ENCODE peak calls at places on chromosomes 2 and 18, in four cellular contexts. One of them, this sample, is unnamed.

GRCh38 chr2:136052374-136053362 is 65.3 kb downstream of the CXCR4 start:
- DNase-seq in CD8-positive, alpha-beta memory T cell: no peak
- DNase-seq in Right ventricle myocardium superior: no peak
- DNase-seq in KBM-7: no peak
- DNase-seq in this sample: no peak

GRCh38 chr2:196515041-196515440 is 124.5 kb upstream of the CCDC150 start:
- DNase-seq in CD8-positive, alpha-beta memory T cell: no peak
- DNase-seq in KBM-7: no peak
- DNase-seq in Right ventricle myocardium superior: peak
- DNase-seq in this sample: no peak

GRCh38 chr2:30236591-30237245 is 5.4 kb downstream of the LBH start:
- DNase-seq in Right ventricle myocardium superior: peak
- DNase-seq in KBM-7: no peak
- DNase-seq in CD8-positive, alpha-beta memory T cell: no peak
- DNase-seq in this sample: no peak

GRCh38 chr2:36329251-36329650 is 26.3 kb upstream of the CRIM1 start:
- DNase-seq in CD8-positive, alpha-beta memory T cell: no peak
- DNase-seq in Right ventricle myocardium superior: no peak
- DNase-seq in KBM-7: no peak
- DNase-seq in this sample: no peak

GRCh38 chr2:224381913-224382647 is 19.8 kb downstream of the FAM124B start:
- DNase-seq in Right ventricle myocardium superior: no peak
- DNase-seq in KBM-7: no peak
- DNase-seq in CD8-positive, alpha-beta memory T cell: no peak
- DNase-seq in this sample: no peak

GRCh38 chr18:3525870-3526420 is 76.0 kb downstream of the TGIF1 start:
- DNase-seq in Right ventricle myocardium superior: no peak
- DNase-seq in KBM-7: peak
- DNase-seq in CD8-positive, alpha-beta memory T cell: peak
- DNase-seq in this sample: peak

GRCh38 chr18:8615397-8616025 is 6.3 kb downstream of the RAB12 start:
- DNase-seq in KBM-7: peak
- DNase-seq in CD8-positive, alpha-beta memory T cell: no peak
- DNase-seq in Right ventricle myocardium superior: no peak
- DNase-seq in this sample: no peak

GRCh38 chr2:25215948-25216679 is 47.7 kb upstream of the POMC start:
- DNase-seq in KBM-7: peak
- DNase-seq in Right ventricle myocardium superior: peak
- DNase-seq in CD8-positive, alpha-beta memory T cell: peak
- DNase-seq in this sample: peak

GRCh38 chr18:53421869-53422268 is 802.6 kb downstream of the MBD2 start:
- DNase-seq in CD8-positive, alpha-beta memory T cell: no peak
- DNase-seq in Right ventricle myocardium superior: no peak
- DNase-seq in KBM-7: no peak
- DNase-seq in this sample: no peak

GRCh38 chr2:16623046-16623445 is 42.6 kb downstream of the CYRIA start:
- DNase-seq in CD8-positive, alpha-beta memory T cell: no peak
- DNase-seq in Right ventricle myocardium superior: no peak
- DNase-seq in KBM-7: no peak
- DNase-seq in this sample: no peak

GRCh38 chr2:114769110-114769509 is 326.7 kb downstream of the DPP10 start:
- DNase-seq in KBM-7: no peak
- DNase-seq in Right ventricle myocardium superior: no peak
- DNase-seq in CD8-positive, alpha-beta memory T cell: no peak
- DNase-seq in this sample: no peak

GRCh38 chr2:127517465-127517864 is 8.8 kb downstream of the IWS1 start:
- DNase-seq in Right ventricle myocardium superior: no peak
- DNase-seq in KBM-7: no peak
- DNase-seq in CD8-positive, alpha-beta memory T cell: no peak
- DNase-seq in this sample: no peak

GRCh38 chr18:70981400-70982140 is 692.7 kb downstream of the SOCS6 start:
- DNase-seq in Right ventricle myocardium superior: no peak
- DNase-seq in KBM-7: no peak
- DNase-seq in CD8-positive, alpha-beta memory T cell: no peak
- DNase-seq in this sample: no peak

GRCh38 chr2:64787698-64788097 is 134.0 kb upstream of the SERTAD2 start:
- DNase-seq in Right ventricle myocardium superior: no peak
- DNase-seq in KBM-7: no peak
- DNase-seq in CD8-positive, alpha-beta memory T cell: no peak
- DNase-seq in this sample: no peak

GRCh38 chr2:77937366-77937765 is 415.2 kb upstream of the LRRTM4 start:
- DNase-seq in KBM-7: no peak
- DNase-seq in Right ventricle myocardium superior: no peak
- DNase-seq in CD8-positive, alpha-beta memory T cell: no peak
- DNase-seq in this sample: no peak

GRCh38 chr2:1823187-1824169 is 79.2 kb upstream of the PXDN start:
- DNase-seq in CD8-positive, alpha-beta memory T cell: no peak
- DNase-seq in Right ventricle myocardium superior: no peak
- DNase-seq in KBM-7: no peak
- DNase-seq in this sample: no peak

GRCh38 chr18:79400591-79401381 is 5.1 kb downstream of the NFATC1 start:
- DNase-seq in CD8-positive, alpha-beta memory T cell: peak
- DNase-seq in KBM-7: no peak
- DNase-seq in Right ventricle myocardium superior: peak
- DNase-seq in this sample: peak

GRCh38 chr18:69948919-69949537 is 1.4 kb upstream of the CD226 start:
- DNase-seq in KBM-7: peak
- DNase-seq in CD8-positive, alpha-beta memory T cell: no peak
- DNase-seq in Right ventricle myocardium superior: peak
- DNase-seq in this sample: peak

GRCh38 chr2:212264227-212264626 is 274.4 kb downstream of the ERBB4 start:
- DNase-seq in Right ventricle myocardium superior: no peak
- DNase-seq in CD8-positive, alpha-beta memory T cell: no peak
- DNase-seq in KBM-7: no peak
- DNase-seq in this sample: no peak

GRCh38 chr18:79203017-79203605 is 133.9 kb downstream of the ATP9B start:
- DNase-seq in Right ventricle myocardium superior: no peak
- DNase-seq in KBM-7: no peak
- DNase-seq in CD8-positive, alpha-beta memory T cell: no peak
- DNase-seq in this sample: no peak

GRCh38 chr2:162840598-162841246 is 2.2 kb upstream of the KCNH7 start:
- DNase-seq in CD8-positive, alpha-beta memory T cell: peak
- DNase-seq in Right ventricle myocardium superior: no peak
- DNase-seq in KBM-7: peak
- DNase-seq in this sample: no peak

GRCh38 chr2:63055510-63056308 is 5.1 kb downstream of the OTX1 start:
- DNase-seq in Right ventricle myocardium superior: no peak
- DNase-seq in KBM-7: no peak
- DNase-seq in CD8-positive, alpha-beta memory T cell: no peak
- DNase-seq in this sample: no peak

GRCh38 chr2:134823832-134824231 is 14.6 kb upstream of the ACMSD start:
- DNase-seq in CD8-positive, alpha-beta memory T cell: no peak
- DNase-seq in Right ventricle myocardium superior: no peak
- DNase-seq in KBM-7: no peak
- DNase-seq in this sample: no peak

GRCh38 chr18:39675916-39676315 is 2110.3 kb upstream of the CELF4 start:
- DNase-seq in KBM-7: no peak
- DNase-seq in CD8-positive, alpha-beta memory T cell: no peak
- DNase-seq in Right ventricle myocardium superior: no peak
- DNase-seq in this sample: no peak

GRCh38 chr2:239143858-239144712 is 256.7 kb downstream of the HDAC4 start:
- DNase-seq in Right ventricle myocardium superior: peak
- DNase-seq in KBM-7: peak
- DNase-seq in CD8-positive, alpha-beta memory T cell: peak
- DNase-seq in this sample: peak

GRCh38 chr2:70553334-70553583 is 367 bp downstream of the TGFA start:
- DNase-seq in KBM-7: no peak
- DNase-seq in CD8-positive, alpha-beta memory T cell: no peak
- DNase-seq in Right ventricle myocardium superior: peak
- DNase-seq in this sample: no peak

GRCh38 chr2:143808166-143808565 is 678.9 kb downstream of the ARHGAP15 start:
- DNase-seq in KBM-7: no peak
- DNase-seq in Right ventricle myocardium superior: no peak
- DNase-seq in CD8-positive, alpha-beta memory T cell: no peak
- DNase-seq in this sample: no peak

GRCh38 chr2:59297829-59298228 is 1056.7 kb upstream of the FANCL start:
- DNase-seq in Right ventricle myocardium superior: no peak
- DNase-seq in CD8-positive, alpha-beta memory T cell: no peak
- DNase-seq in KBM-7: no peak
- DNase-seq in this sample: no peak

This sample was measured in germinal center.